ENCODE peak calls at places on chromosomes 12 and 14, in four cellular contexts. P is GM23338, X is tibial nerve, R is GM06990. T is an unnamed sample.

GRCh38 chr14:101757839-101758211 is 3.7 kb upstream of the PPP2R5C start:
- DNase-seq in P (no peak), X (no peak), R (no peak), T (no peak)

GRCh38 chr14:102578821-102579220 is 13.6 kb upstream of the RCOR1 start:
- DNase-seq in P (no peak), X (no peak), R (no peak), T (no peak)

GRCh38 chr12:5204271-5204670 is 160.6 kb downstream of the KCNA5 start:
- DNase-seq in P (peak), X (no peak), R (no peak), T (no peak)

GRCh38 chr12:80702889-80703605 is 4.4 kb upstream of the MYF6 start:
- DNase-seq in P (peak), X (no peak), R (peak), T (no peak)

GRCh38 chr14:32382704-32383103 is 53.6 kb downstream of the AKAP6 start:
- DNase-seq in P (peak), X (no peak), R (no peak), T (no peak)

GRCh38 chr14:102604183-102604582 is 11.7 kb downstream of the RCOR1 start:
- DNase-seq in P (no peak), X (no peak), R (no peak), T (no peak)

GRCh38 chr12:22088886-22089285 is 42.9 kb downstream of the CMAS start:
- DNase-seq in P (no peak), X (no peak), R (no peak), T (no peak)

GRCh38 chr14:24241829-24242443 is 487 bp downstream of the TINF2 start:
- DNase-seq in P (peak), X (peak), R (peak), T (peak)

GRCh38 chr12:26198742-26199141 is 3.4 kb downstream of the SSPN start:
- DNase-seq in P (no peak), X (no peak), R (no peak), T (no peak)

GRCh38 chr12:48996794-48997718 is 2.1 kb downstream of the DDN start:
- DNase-seq in P (peak), X (peak), R (peak), T (peak)

GRCh38 chr14:68109132-68109531 is 289.6 kb downstream of the RAD51B start:
- DNase-seq in P (no peak), X (no peak), R (no peak), T (no peak)

GRCh38 chr12:75480469-75480949 is at the start of gene GLIPR1:
- DNase-seq in P (no peak), X (peak), R (peak), T (peak)

GRCh38 chr12:63820427-63820826 is 24.1 kb upstream of the SRGAP1 start:
- DNase-seq in P (no peak), X (no peak), R (no peak), T (no peak)

GRCh38 chr14:71355324-71356201 is 448.3 kb downstream of the PCNX1 start:
- DNase-seq in P (peak), X (no peak), R (peak), T (peak)

GRCh38 chr12:92132282-92132681 is 13.4 kb downstream of the BTG1 start:
- DNase-seq in P (no peak), X (no peak), R (no peak), T (no peak)

GRCh38 chr12:8687846-8688601 is 9.8 kb upstream of the RIMKLB start:
- DNase-seq in P (peak), X (no peak), R (no peak), T (no peak)

GRCh38 chr14:68574461-68574860 is 218.4 kb downstream of the ZFP36L1 start:
- DNase-seq in P (no peak), X (no peak), R (no peak), T (no peak)

GRCh38 chr12:16076553-16076952 is 165.4 kb downstream of the DERA start:
- DNase-seq in P (peak), X (no peak), R (no peak), T (peak)

GRCh38 chr14:104252256-104253215 is 114.1 kb downstream of the KIF26A start:
- DNase-seq in P (no peak), X (no peak), R (no peak), T (no peak)

GRCh38 chr12:122368361-122369073 is 54.0 kb downstream of the CLIP1 start:
- DNase-seq in P (no peak), X (no peak), R (no peak), T (no peak)

GRCh38 chr12:91249059-91250055 is 66.7 kb upstream of the DCN start:
- DNase-seq in P (no peak), X (no peak), R (no peak), T (no peak)

GRCh38 chr12:99804715-99805114 is 157.2 kb downstream of the GARIN6 start:
- DNase-seq in P (no peak), X (no peak), R (no peak), T (no peak)

GRCh38 chr12:58961166-58961565 is 40.9 kb upstream of the LRIG3 start:
- DNase-seq in P (no peak), X (no peak), R (no peak), T (no peak)

GRCh38 chr12:56410768-56411167 is 38.5 kb downstream of the TIMELESS start:
- DNase-seq in P (no peak), X (no peak), R (no peak), T (no peak)

GRCh38 chr12:131007031-131007793 is 53.5 kb downstream of the ADGRD1 start:
- DNase-seq in P (no peak), X (no peak), R (no peak), T (no peak)

GRCh38 chr14:102029956-102030355 is 56.9 kb downstream of the HSP90AA1 start:
- DNase-seq in P (no peak), X (no peak), R (no peak), T (no peak)

GRCh38 chr12:125773033-125773432 is 707.8 kb downstream of the AACS start:
- DNase-seq in P (peak), X (no peak), R (peak), T (peak)

GRCh38 chr12:126966498-126966897 is 1300.5 kb upstream of the TMEM132C start:
- DNase-seq in P (no peak), X (no peak), R (no peak), T (no peak)

GRCh38 chr12:51538149-51538548 is 52.9 kb upstream of the SCN8A start:
- DNase-seq in P (no peak), X (no peak), R (no peak), T (no peak)

GRCh38 chr12:51534216-51534615 is 56.8 kb upstream of the SCN8A start:
- DNase-seq in P (peak), X (no peak), R (no peak), T (no peak)

GRCh38 chr12:51533799-51534198 is 57.2 kb upstream of the SCN8A start:
- DNase-seq in P (peak), X (no peak), R (no peak), T (no peak)

GRCh38 chr12:51534675-51535074 is 56.4 kb upstream of the SCN8A start:
- DNase-seq in P (no peak), X (no peak), R (no peak), T (no peak)

GRCh38 chr12:51536159-51536558 is 54.9 kb upstream of the SCN8A start:
- DNase-seq in P (peak), X (no peak), R (no peak), T (no peak)
- TF ChIP-seq CTCF in P (no peak), X (no peak), R (no peak), T (no peak)

GRCh38 chr12:50220357-50221061 is 53.3 kb upstream of the CERS5 start:
- DNase-seq in P (no peak), X (no peak), R (peak), T (peak)
- TF ChIP-seq CTCF in P (no peak), X (no peak), R (no peak), T (no peak)

GRCh38 chr12:74418573-74418972 is 119.1 kb upstream of the ATXN7L3B start:
- DNase-seq in P (no peak), X (no peak), R (no peak), T (no peak)

GRCh38 chr12:74412607-74413230 is 124.9 kb upstream of the ATXN7L3B start:
- DNase-seq in P (peak), X (no peak), R (peak), T (no peak)

DNA sequence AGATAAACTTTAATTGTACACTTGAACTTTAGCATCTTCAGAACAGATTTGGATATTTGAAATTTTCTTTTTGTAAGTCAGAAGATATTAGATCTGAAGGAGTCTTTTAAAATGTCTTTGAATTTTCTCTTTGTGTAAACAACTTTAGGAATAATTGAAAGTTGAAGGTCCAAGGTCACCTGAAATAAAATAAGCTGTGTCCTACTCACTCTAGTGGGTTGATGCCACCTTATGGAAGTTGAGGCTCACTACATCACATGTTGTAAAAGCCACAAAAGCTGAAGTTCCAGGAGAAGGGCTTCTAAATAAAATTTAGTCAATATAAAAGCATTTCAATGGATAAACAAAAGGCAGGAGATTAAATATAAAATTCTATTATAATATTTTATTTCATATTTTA is 122.0 kb upstream of the ATXN7L3B start:
- DNase-seq in P (peak), X (no peak), R (no peak), T (no peak)
- TF ChIP-seq CTCF in P (peak), X (peak), R (peak), T (peak)

DNA sequence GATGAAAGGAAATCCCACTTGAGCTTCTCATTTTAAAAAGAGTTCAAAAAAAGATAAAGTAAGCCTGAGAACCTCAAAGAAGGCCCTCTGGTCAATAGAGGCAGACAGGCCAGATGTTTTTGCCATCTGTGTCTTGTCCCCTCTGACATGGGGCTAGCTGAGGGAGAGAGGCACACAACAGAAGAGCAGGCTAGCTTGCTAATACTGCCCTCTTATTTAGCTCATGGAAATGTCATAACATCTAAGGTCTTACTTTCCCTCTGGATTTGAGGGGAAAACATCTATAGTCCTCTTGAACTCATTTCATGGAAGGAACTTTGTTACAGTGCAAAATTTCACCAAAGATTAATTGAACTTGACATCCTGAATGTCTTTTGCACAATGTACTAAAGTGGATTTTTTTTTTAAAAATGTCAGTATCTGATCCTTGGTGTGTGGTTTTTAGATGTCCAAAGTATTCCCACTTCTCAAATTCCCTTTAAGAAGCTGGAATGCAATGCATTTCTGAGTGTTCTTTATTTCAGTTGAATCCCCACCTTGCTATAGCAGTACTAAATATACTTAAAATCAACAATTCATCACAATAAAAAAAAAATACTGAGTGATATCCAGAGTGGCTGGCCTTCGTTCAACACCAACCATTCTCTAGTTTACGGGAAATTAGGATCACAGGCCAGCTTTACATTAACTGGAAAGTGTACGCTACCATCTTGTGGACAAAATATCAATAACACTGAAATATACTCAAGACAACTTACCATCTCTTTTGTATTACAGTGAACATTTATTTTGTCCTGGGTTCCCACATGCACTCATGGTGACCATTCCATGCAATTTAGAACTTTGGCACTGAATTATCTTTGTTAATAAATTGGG is 176.6 kb downstream of the PAH start:
- DNase-seq in P (peak), X (no peak), R (no peak), T (peak)
- TF ChIP-seq CTCF in P (peak), X (no peak), R (peak), T (peak)

GRCh38 chr14:59187802-59188460 is 536 bp upstream of the DAAM1 start:
- DNase-seq in P (peak), X (peak), R (no peak), T (peak)

GRCh38 chr14:59189281-59189821 is 884 bp downstream of the DAAM1 start:
- DNase-seq in P (peak), X (no peak), R (peak), T (peak)

GRCh38 chr14:59189822-59190368 is 1.4 kb downstream of the DAAM1 start:
- DNase-seq in P (peak), X (peak), R (peak), T (peak)

GRCh38 chr14:59190372-59190771 is 1.9 kb downstream of the DAAM1 start:
- DNase-seq in P (peak), X (no peak), R (no peak), T (peak)

DNA sequence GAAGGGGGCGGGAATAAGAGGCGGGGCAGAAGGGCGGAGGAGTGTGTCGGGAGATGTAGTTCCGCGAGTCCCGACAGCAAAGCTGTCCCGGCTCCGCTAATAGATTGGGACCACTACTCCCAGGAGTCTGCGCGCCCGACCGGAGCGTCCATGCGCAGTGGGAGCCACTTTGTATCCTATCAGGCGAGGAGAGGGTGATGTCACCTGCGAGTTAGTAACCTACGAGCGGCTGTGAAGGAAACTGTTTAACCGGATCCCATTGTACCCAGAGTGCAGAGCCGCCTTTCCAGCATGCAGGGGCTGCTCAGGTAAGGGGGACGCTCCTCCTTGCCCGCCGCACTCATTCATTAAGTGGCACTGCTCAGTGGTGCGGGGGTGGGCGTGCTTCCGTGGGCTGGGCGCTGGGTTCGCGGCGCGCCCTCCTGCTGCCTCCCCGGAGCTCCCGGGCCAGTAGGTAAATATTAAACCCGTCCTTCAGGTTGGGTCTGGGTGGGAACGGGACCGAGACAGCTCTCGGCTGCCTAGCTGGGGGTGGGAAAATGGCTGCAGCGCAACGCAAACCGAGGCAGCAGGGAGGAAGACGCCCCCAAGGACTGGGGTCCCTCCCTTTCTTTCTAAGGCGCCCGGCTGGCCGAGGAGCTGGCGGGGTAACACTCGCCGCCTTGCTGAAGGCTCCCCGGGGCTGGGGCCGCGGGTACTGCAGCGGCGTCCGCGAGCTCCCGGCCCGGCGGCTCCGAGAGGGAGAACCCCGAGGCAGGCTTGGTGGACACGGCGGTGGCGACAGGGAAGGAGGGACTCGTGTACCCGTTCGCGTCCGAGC is at the start of gene DAAM1:
- DNase-seq in P (peak), X (peak), R (peak), T (peak)
- TF ChIP-seq CTCF in P (no peak), X (no peak), R (no peak), T (no peak)

GRCh38 chr14:91288876-91289275 is 44.4 kb upstream of the GPR68 start:
- DNase-seq in P (no peak), X (no peak), R (no peak), T (no peak)
- TF ChIP-seq CTCF in P (no peak), X (no peak), R (no peak), T (no peak)

DNA sequence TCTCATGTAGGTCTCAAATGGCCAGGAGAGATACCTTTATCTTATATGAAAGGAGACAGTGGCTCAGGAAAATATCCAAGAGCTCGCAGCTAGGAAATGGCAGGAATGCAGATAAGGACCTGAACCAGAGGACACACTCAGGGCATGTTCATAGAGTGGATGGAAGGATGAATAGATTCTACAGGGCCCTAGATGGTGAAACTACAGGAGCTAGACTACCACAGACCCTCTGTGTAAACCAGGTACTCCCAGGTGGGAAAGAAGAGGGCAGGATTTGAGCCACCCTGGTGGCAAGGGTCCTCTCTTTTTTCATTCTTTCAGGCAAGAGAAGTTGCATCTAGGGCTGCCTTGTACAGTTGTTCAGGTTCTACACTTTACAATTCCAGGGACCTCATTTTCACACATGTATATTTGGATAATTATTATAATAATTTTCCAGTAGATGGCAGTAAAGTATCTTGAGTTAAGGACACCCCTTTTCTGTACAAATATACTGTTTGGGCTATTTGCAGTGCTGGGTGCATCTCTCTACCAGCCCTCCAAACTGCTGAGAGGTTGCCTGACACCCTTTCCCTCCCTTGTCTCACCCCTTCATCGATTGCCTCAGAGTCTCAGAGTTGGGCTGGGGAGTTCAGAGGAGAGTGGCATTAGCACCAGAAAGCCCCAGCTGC is 10.5 kb upstream of the ZDHHC22 start:
- DNase-seq in P (peak), X (no peak), R (no peak), T (peak)
- TF ChIP-seq CTCF in P (peak), X (no peak), R (no peak), T (no peak)

GRCh38 chr12:98154850-98155249 is 360.5 kb upstream of the TMPO start:
- DNase-seq in P (peak), X (no peak), R (no peak), T (no peak)
- TF ChIP-seq CTCF in P (peak), X (peak), R (peak), T (no peak)

GRCh38 chr12:47900101-47900479 is 4.7 kb downstream of the VDR start:
- DNase-seq in P (no peak), X (no peak), R (no peak), T (no peak)

GRCh38 chr12:47901285-47902093 is 3.3 kb downstream of the VDR start:
- DNase-seq in P (no peak), X (no peak), R (no peak), T (no peak)

GRCh38 chr12:47899466-47899865 is 5.3 kb downstream of the VDR start:
- DNase-seq in P (no peak), X (no peak), R (no peak), T (no peak)

GRCh38 chr12:47902131-47902639 is 2.6 kb downstream of the VDR start:
- DNase-seq in P (no peak), X (no peak), R (no peak), T (no peak)

DNA sequence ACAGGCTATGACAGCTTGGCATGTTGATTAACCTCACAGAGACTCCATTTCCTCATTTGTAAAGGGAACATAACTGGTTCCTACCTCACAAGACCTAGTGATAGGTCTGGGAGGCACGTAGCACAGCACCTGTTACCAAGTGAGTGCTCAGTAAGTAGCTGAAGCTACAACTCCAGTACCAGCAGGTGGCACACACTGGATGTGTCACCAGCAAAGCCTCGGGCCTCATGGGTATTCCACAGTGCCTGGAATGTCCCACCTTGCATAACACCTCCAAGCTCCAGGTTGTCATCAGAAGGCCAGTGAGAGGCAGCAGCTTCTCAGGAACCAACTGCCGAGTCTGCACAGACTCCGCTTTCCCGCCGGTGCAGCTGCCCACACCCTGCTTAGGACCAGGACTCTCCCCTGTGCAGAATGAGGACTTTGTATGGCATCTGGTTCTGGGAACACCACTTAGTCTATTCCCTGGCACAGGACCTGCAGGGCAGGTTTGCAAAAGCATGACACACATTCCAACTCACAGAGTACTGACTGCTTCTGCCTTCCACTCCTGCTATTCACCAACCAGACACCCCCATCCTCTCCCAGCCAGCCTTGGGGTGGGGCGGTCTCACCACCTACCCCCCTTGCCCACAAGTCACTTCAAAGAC is 4.2 kb downstream of the VDR start:
- DNase-seq in P (peak), X (no peak), R (no peak), T (no peak)
- TF ChIP-seq CTCF in P (peak), X (no peak), R (peak), T (no peak)

GRCh38 chr14:90272523-90272922 is 16.2 kb downstream of the PSMC1 start:
- DNase-seq in P (no peak), X (no peak), R (no peak), T (no peak)

GRCh38 chr14:90275455-90275814 is 19.1 kb downstream of the PSMC1 start:
- DNase-seq in P (no peak), X (no peak), R (no peak), T (no peak)

GRCh38 chr14:90274808-90275454 is 18.6 kb downstream of the PSMC1 start:
- DNase-seq in P (no peak), X (no peak), R (no peak), T (no peak)

GRCh38 chr14:90273532-90273931 is 17.2 kb downstream of the PSMC1 start:
- DNase-seq in P (no peak), X (no peak), R (no peak), T (no peak)

GRCh38 chr14:90274019-90274418 is 17.7 kb downstream of the PSMC1 start:
- DNase-seq in P (no peak), X (no peak), R (no peak), T (no peak)
- TF ChIP-seq CTCF in P (peak), X (no peak), R (no peak), T (no peak)